ENCODE peak calls at places on chromosomes 5 and 9, in six cellular contexts. Y is activated T-cell treated with anti-CD3 and anti-CD28 coated beads, Interleukin-2, amount 50 U/mL, for 4 hours; J is iris pigment epithelial cell; U is NAMALWA; W is neural crest cell; E is astrocyte. V is an unnamed sample.

GRCh38 chr9:130382086-130382485 is 62.7 kb upstream of the ASS1 start:
- DNase-seq in Y (no peak), J (no peak), U (no peak), W (no peak), E (no peak), V (no peak)

GRCh38 chr5:78971998-78972397 is 13.1 kb downstream of the ARSB start:
- DNase-seq in Y (no peak), J (no peak), U (no peak), W (no peak), E (no peak), V (no peak)

GRCh38 chr9:6495484-6495883 is 82.5 kb downstream of the UHRF2 start:
- DNase-seq in Y (no peak), J (no peak), U (no peak), W (no peak), E (no peak), V (peak)

GRCh38 chr9:130768265-130768664 is 66.8 kb upstream of the ABL1 start:
- DNase-seq in Y (no peak), J (peak), U (peak), W (no peak), E (no peak), V (peak)

GRCh38 chr5:77843570-77844407 is 67.7 kb upstream of the TBCA start:
- DNase-seq in Y (no peak), J (peak), U (no peak), W (no peak), E (no peak), V (no peak)

GRCh38 chr5:96844476-96844990 is 31.8 kb upstream of the ERAP2 start:
- DNase-seq in Y (no peak), J (no peak), U (no peak), W (no peak), E (no peak), V (no peak)

GRCh38 chr5:156543348-156543747 is 216.4 kb downstream of the SGCD start:
- DNase-seq in Y (no peak), J (no peak), U (no peak), W (no peak), E (no peak), V (no peak)

GRCh38 chr9:69755205-69755604 is 4.6 kb downstream of the PTAR1 start:
- DNase-seq in Y (no peak), J (no peak), U (peak), W (no peak), E (no peak), V (no peak)

GRCh38 chr9:136806067-136806466 is 1.7 kb upstream of the RABL6 start:
- DNase-seq in Y (no peak), J (no peak), U (no peak), W (no peak), E (no peak), V (no peak)

GRCh38 chr5:53419247-53419646 is 61.2 kb upstream of the FST start:
- DNase-seq in Y (no peak), J (peak), U (no peak), W (no peak), E (peak), V (peak)

GRCh38 chr9:124527781-124528180 is 20.6 kb upstream of the NR5A1 start:
- DNase-seq in Y (no peak), J (peak), U (no peak), W (no peak), E (peak), V (peak)

GRCh38 chr9:133453651-133454050 is 6.1 kb upstream of the CACFD1 start:
- DNase-seq in Y (no peak), J (no peak), U (no peak), W (no peak), E (peak), V (no peak)

GRCh38 chr5:178304016-178304415 is 71.4 kb upstream of the PHYKPL start:
- DNase-seq in Y (no peak), J (no peak), U (no peak), W (no peak), E (no peak), V (no peak)

GRCh38 chr9:87665516-87665915 is 60.4 kb upstream of the CTSL start:
- DNase-seq in Y (no peak), J (no peak), U (no peak), W (no peak), E (no peak), V (no peak)

GRCh38 chr5:112742424-112742823 is 4.7 kb downstream of the APC start:
- DNase-seq in Y (no peak), J (no peak), U (no peak), W (no peak), E (no peak), V (peak)

GRCh38 chr5:178114325-178115135 is 1.2 kb downstream of the N4BP3 start:
- DNase-seq in Y (peak), J (no peak), U (peak), W (no peak), E (no peak), V (no peak)

GRCh38 chr5:59722875-59723274 is 170.7 kb downstream of the PDE4D start:
- DNase-seq in Y (no peak), J (peak), U (no peak), W (no peak), E (peak), V (peak)

GRCh38 chr9:4086119-4087088 is 213.5 kb downstream of the GLIS3 start:
- DNase-seq in Y (no peak), J (peak), U (no peak), W (no peak), E (no peak), V (no peak)

GRCh38 chr5:59786271-59786805 is 107.2 kb downstream of the PDE4D start:
- DNase-seq in Y (no peak), J (peak), U (no peak), W (no peak), E (peak), V (peak)

GRCh38 chr5:158861366-158861765 is 238.3 kb downstream of the EBF1 start:
- DNase-seq in Y (no peak), J (no peak), U (no peak), W (no peak), E (no peak), V (no peak)

GRCh38 chr5:158284242-158284641 is 425.3 kb upstream of the CLINT1 start:
- DNase-seq in Y (no peak), J (no peak), U (peak), W (no peak), E (no peak), V (no peak)

GRCh38 chr5:149170292-149170691 is 29.0 kb downstream of the ABLIM3 start:
- DNase-seq in Y (no peak), J (no peak), U (no peak), W (no peak), E (peak), V (no peak)

GRCh38 chr5:96157077-96157780 is 195.6 kb upstream of the ELL2 start:
- DNase-seq in Y (no peak), J (no peak), U (no peak), W (no peak), E (no peak), V (no peak)

GRCh38 chr9:136117291-136118060 is 1.2 kb downstream of the TMEM250 start:
- DNase-seq in Y (no peak), J (no peak), U (peak), W (no peak), E (no peak), V (no peak)

GRCh38 chr9:18707078-18707477 is 233.1 kb downstream of the ADAMTSL1 start:
- DNase-seq in Y (no peak), J (peak), U (no peak), W (no peak), E (no peak), V (no peak)

GRCh38 chr9:69023650-69024049 is 9.7 kb upstream of the PRKACG start:
- DNase-seq in Y (no peak), J (no peak), U (no peak), W (no peak), E (no peak), V (no peak)

GRCh38 chr5:136399512-136399911 is 34.2 kb upstream of the TRPC7 start:
- DNase-seq in Y (no peak), J (no peak), U (no peak), W (no peak), E (no peak), V (no peak)

GRCh38 chr5:107698286-107698685 is 27.5 kb upstream of the EFNA5 start:
- DNase-seq in Y (no peak), J (peak), U (no peak), W (no peak), E (no peak), V (peak)

GRCh38 chr5:169013846-169014245 is 287.1 kb downstream of the SLIT3 start:
- DNase-seq in Y (no peak), J (no peak), U (no peak), W (no peak), E (no peak), V (peak)

GRCh38 chr5:82111191-82111590 is 139.4 kb downstream of the ATG10 start:
- DNase-seq in Y (no peak), J (peak), U (no peak), W (no peak), E (peak), V (no peak)

GRCh38 chr5:5419291-5420210 is 2.9 kb upstream of the ICE1 start:
- DNase-seq in Y (no peak), J (peak), U (peak), W (no peak), E (peak), V (peak)

GRCh38 chr9:110668528-110669167 is at the start of gene MUSK:
- DNase-seq in Y (no peak), J (no peak), U (no peak), W (no peak), E (no peak), V (no peak)

GRCh38 chr9:125950880-125951471 is 203.8 kb downstream of the PBX3 start:
- DNase-seq in Y (no peak), J (no peak), U (no peak), W (no peak), E (no peak), V (no peak)

GRCh38 chr9:20023237-20023928 is 234.5 kb upstream of the SLC24A2 start:
- DNase-seq in Y (no peak), J (no peak), U (no peak), W (no peak), E (no peak), V (peak)

GRCh38 chr5:821504-821903 is 29.3 kb downstream of the ZDHHC11 start:
- DNase-seq in Y (no peak), J (no peak), U (peak), W (no peak), E (no peak), V (no peak)